ENCODE peak calls at places on chromosomes 12 and 14, in eight cellular contexts. D, K, H, Q, Y, Z, O and B are unnamed samples.

GRCh38 chr14:22471545-22472121 is 117.4 kb downstream of the DAD1 start:
- DNase-seq in H (peak; percentile 33), Z (no peak), D (peak; percentile 24), O (peak; percentile 95), Q (no peak), Y (peak; percentile 39), K (peak; percentile 39), B (no peak)

GRCh38 chr12:100672075-100672592 is 98.7 kb downstream of the GAS2L3 start:
- DNase-seq in Z (no peak), D (no peak), K (peak; percentile 24), Q (no peak), Y (no peak), O (peak; percentile 33), H (no peak), B (no peak)

GRCh38 chr12:578743-579449 is 84.3 kb downstream of the NINJ2 start:
- DNase-seq in H (no peak), O (peak; percentile 61), Y (no peak), Z (no peak), Q (no peak), K (no peak), D (no peak), B (no peak)

GRCh38 chr12:58487280-58488141 is 432.8 kb downstream of the LRIG3 start:
- DNase-seq in H (no peak), Q (no peak), Y (peak; percentile 5), D (no peak), O (no peak), Z (no peak), K (peak; percentile 84), B (no peak)

GRCh38 chr12:27332407-27333310 is at the start of gene BMAL2:
- DNase-seq in D (peak; percentile 47), O (peak; percentile 65), Z (no peak), Q (no peak), K (peak; percentile 57), Y (no peak), H (no peak), B (no peak)

GRCh38 chr14:56874375-56874774 is 64.1 kb upstream of the OTX2 start:
- DNase-seq in K (peak; percentile 1), Y (no peak), D (no peak), O (peak; percentile 67), Z (no peak), H (no peak), Q (no peak), B (no peak)

GRCh38 chr12:122458105-122459035 is 35.9 kb upstream of the CLIP1 start:
- DNase-seq in Q (no peak), O (no peak), D (no peak), H (no peak), Y (no peak), K (no peak), Z (no peak), B (no peak)

GRCh38 chr14:37594916-37595808 is at the start of the genes FOXA1 and TTC6:
- DNase-seq in H (no peak), O (peak; percentile 78), K (peak; percentile 42), Y (no peak), Z (no peak), Q (no peak), D (no peak), B (peak; percentile 53)

GRCh38 chr14:50704454-50705010 is 36.4 kb upstream of the SAV1 start:
- DNase-seq in Z (no peak), D (no peak), Y (no peak), H (no peak), Q (no peak), O (no peak), K (no peak), B (no peak)

GRCh38 chr12:124295431-124296058 is 652 bp downstream of the RFLNA start:
- DNase-seq in Q (no peak), K (no peak), O (no peak), Y (no peak), H (no peak), Z (no peak), D (no peak), B (no peak)

GRCh38 chr12:67519824-67520433 is 128.6 kb upstream of the DYRK2 start:
- DNase-seq in O (no peak), H (no peak), K (no peak), Z (no peak), Y (no peak), D (no peak), Q (no peak), B (peak; percentile 66)

GRCh38 chr14:60803871-60804270 is 69.3 kb downstream of the MNAT1 start:
- DNase-seq in K (no peak), Z (no peak), Y (no peak), D (no peak), H (no peak), O (no peak), Q (no peak), B (no peak)

GRCh38 chr12:132117558-132117875 is 26.6 kb downstream of the DDX51 start:
- DNase-seq in Y (no peak), O (no peak), H (no peak), D (no peak), Z (no peak), Q (no peak), K (no peak), B (no peak)

GRCh38 chr14:101627913-101628257 is 66.6 kb downstream of the DIO3 start:
- DNase-seq in Z (no peak), K (no peak), D (no peak), Y (no peak), O (no peak), Q (no peak), H (no peak), B (no peak)

GRCh38 chr12:15728118-15728598 is 61.0 kb downstream of the EPS8 start:
- DNase-seq in Z (no peak), K (peak; percentile 90), H (no peak), Y (no peak), D (no peak), Q (no peak), O (no peak), B (no peak)

GRCh38 chr12:114457620-114458019 is 51.7 kb upstream of the TBX5 start:
- DNase-seq in K (no peak), O (no peak), Q (no peak), H (no peak), D (no peak), Z (no peak), Y (no peak), B (no peak)

GRCh38 chr12:49707127-49707811 is at the start of gene FMNL3:
- DNase-seq in D (peak; percentile 100), Z (peak; percentile 96), Q (peak; percentile 82), O (peak; percentile 90), Y (peak; percentile 52), H (peak; percentile 84), K (peak; percentile 96), B (peak; percentile 52)

GRCh38 chr14:76376001-76376404 is at the start of gene ESRRB:
- DNase-seq in Z (no peak), D (no peak), O (peak; percentile 83), K (peak; percentile 22), H (no peak), Q (no peak), Y (no peak), B (no peak)

GRCh38 chr12:57476162-57476992 is 3.3 kb downstream of the ARHGAP9 start:
- DNase-seq in H (peak; percentile 37), Y (no peak), O (no peak), Z (no peak), Q (no peak), K (no peak), D (no peak), B (no peak)

GRCh38 chr14:36582011-36582873 is at the start of gene NKX2-8:
- DNase-seq in H (no peak), Y (no peak), O (peak; percentile 65), K (no peak), Z (no peak), D (no peak), Q (no peak), B (no peak)

GRCh38 chr14:79466938-79467527 is 744.3 kb downstream of the DIO2 start:
- DNase-seq in Q (no peak), D (no peak), K (no peak), H (no peak), Z (no peak), Y (no peak), O (peak; percentile 40), B (no peak)

GRCh38 chr14:65117795-65118746 is 15.8 kb upstream of the MAX start:
- DNase-seq in Y (no peak), K (no peak), Q (no peak), D (peak; percentile 53), H (no peak), Z (no peak), O (no peak), B (no peak)

GRCh38 chr14:91879196-91879595 is 11.9 kb upstream of the TC2N start:
- DNase-seq in Q (no peak), O (no peak), H (no peak), Y (no peak), Z (no peak), D (no peak), K (no peak), B (no peak)

GRCh38 chr12:76555226-76555767 is 4.3 kb downstream of the OSBPL8 start:
- DNase-seq in Y (no peak), Q (no peak), Z (no peak), O (no peak), D (no peak), K (no peak), H (no peak), B (no peak)

GRCh38 chr12:51262758-51263177 is 7.4 kb downstream of the SMAGP start:
- DNase-seq in K (peak; percentile 75), Y (peak; percentile 27), H (no peak), Q (no peak), Z (no peak), D (peak; percentile 49), O (peak; percentile 13), B (no peak)

GRCh38 chr12:25755681-25756260 is 202.7 kb upstream of the LMNTD1 start:
- DNase-seq in H (no peak), O (no peak), Q (no peak), Z (no peak), K (no peak), Y (no peak), D (no peak), B (no peak)